ENCODE peak calls at places on chromosomes 7 and 10, in seven cellular contexts. C is H9, M is IMR-90, J is iPS DF 6.9, Y is cardiac muscle cell, P is heart left ventricle, O is fibroblast of lung. X is an unnamed sample.

GRCh38 chr7:157863906-157864810 is 527.4 kb downstream of the DNAJB6 start:
- DNase-seq in P (no peak), Y (no peak), J (no peak), O (no peak), C (no peak), M (no peak), X (no peak)

GRCh38 chr7:455110-455928 is 64.3 kb downstream of the PDGFA start:
- DNase-seq in M (no peak), C (no peak), Y (peak; percentile 71), J (no peak), P (peak; percentile 86), O (no peak), X (no peak)

GRCh38 chr10:97123713-97124112 is 62.0 kb downstream of the SLIT1 start:
- DNase-seq in Y (no peak), C (no peak), M (no peak), P (no peak), J (no peak), O (no peak), X (no peak)

GRCh38 chr7:19752045-19752444 is 21.4 kb downstream of the TMEM196 start:
- DNase-seq in J (no peak), M (no peak), Y (no peak), P (no peak), O (no peak), C (no peak), X (no peak)

GRCh38 chr10:132418520-132419416 is 21.8 kb downstream of the PWWP2B start:
- DNase-seq in Y (peak; percentile 82), O (no peak), C (peak; percentile 98), P (peak; percentile 69), M (no peak), J (peak; percentile 50), X (peak; percentile 59)

GRCh38 chr7:84237533-84238173 is 43.1 kb upstream of the SEMA3A start:
- DNase-seq in P (no peak), Y (no peak), C (no peak), O (peak; percentile 93), M (peak; percentile 99), J (no peak), X (no peak)

GRCh38 chr7:47038621-47039020 is 543.3 kb downstream of the TNS3 start:
- DNase-seq in M (no peak), J (no peak), Y (no peak), P (no peak), O (no peak), C (peak; percentile 33), X (no peak)

GRCh38 chr10:36730316-36730715 is 395.1 kb upstream of the ANKRD30A start:
- DNase-seq in C (no peak), Y (no peak), O (no peak), M (peak; percentile 35), P (no peak), J (no peak), X (no peak)

GRCh38 chr7:1226155-1226901 is 6.3 kb upstream of the UNCX start:
- DNase-seq in C (peak; percentile 50), J (no peak), Y (no peak), P (no peak), M (no peak), O (no peak), X (no peak)

GRCh38 chr7:51619880-51620279 is 303.3 kb upstream of the COBL start:
- DNase-seq in M (no peak), C (no peak), Y (no peak), O (no peak), J (no peak), P (no peak), X (no peak)

GRCh38 chr7:74101061-74101681 is 17.6 kb downstream of the LIMK1 start:
- DNase-seq in Y (no peak), O (no peak), J (no peak), M (no peak), C (no peak), P (peak; percentile 64), X (no peak)

GRCh38 chr7:29122081-29122480 is 24.3 kb downstream of the CPVL start:
- DNase-seq in J (no peak), C (no peak), Y (no peak), O (no peak), M (no peak), P (peak; percentile 51), X (no peak)

GRCh38 chr7:104862719-104863118 is 151.3 kb upstream of the KMT2E start:
- DNase-seq in M (no peak), P (no peak), C (peak; percentile 53), O (no peak), Y (peak; percentile 45), J (no peak), X (no peak)

GRCh38 chr7:105298439-105298894 is 90.3 kb downstream of the SRPK2 start:
- DNase-seq in M (no peak), J (no peak), C (peak; percentile 47), Y (no peak), O (no peak), P (no peak), X (no peak)

GRCh38 chr10:98169379-98169778 is 34.9 kb downstream of the R3HCC1L start:
- DNase-seq in P (no peak), Y (no peak), J (no peak), O (no peak), C (no peak), M (no peak), X (no peak)

GRCh38 chr10:11237571-11237970 is 219.9 kb downstream of the CELF2 start:
- DNase-seq in M (no peak), Y (no peak), C (no peak), P (no peak), J (no peak), O (no peak), X (no peak)

GRCh38 chr7:73698410-73698809 is 15.0 kb downstream of the BUD23 start:
- DNase-seq in M (no peak), Y (no peak), P (no peak), O (no peak), J (no peak), C (no peak), X (no peak)

GRCh38 chr10:4343091-4343490 is 482.9 kb upstream of the AKR1E2 start:
- DNase-seq in P (no peak), Y (no peak), C (no peak), O (no peak), M (no peak), J (no peak), X (no peak)

GRCh38 chr7:2471396-2471795 is 4.8 kb downstream of the GRIFIN start:
- DNase-seq in J (no peak), M (peak; percentile 25), P (peak; percentile 81), C (peak; percentile 79), Y (no peak), O (no peak), X (no peak)

GRCh38 chr10:32210306-32211045 is 136.5 kb downstream of the EPC1 start:
- DNase-seq in O (peak; percentile 44), P (no peak), M (peak; percentile 59), Y (peak; percentile 38), C (peak; percentile 43), J (no peak), X (no peak)

GRCh38 chr7:19991936-19992335 is 218.5 kb upstream of the TMEM196 start:
- DNase-seq in J (no peak), M (no peak), Y (no peak), C (no peak), O (peak; percentile 19), P (no peak), X (no peak)

GRCh38 chr10:18400911-18401260 is 250.5 kb downstream of the NSUN6 start:
- DNase-seq in M (no peak), C (peak; percentile 50), P (peak; percentile 40), Y (peak; percentile 33), O (no peak), J (no peak), X (no peak)

GRCh38 chr7:1020849-1021251 is 23.5 kb upstream of the GPR146 start:
- DNase-seq in P (no peak), M (no peak), Y (no peak), O (no peak), J (no peak), C (no peak), X (no peak)

DNA sequence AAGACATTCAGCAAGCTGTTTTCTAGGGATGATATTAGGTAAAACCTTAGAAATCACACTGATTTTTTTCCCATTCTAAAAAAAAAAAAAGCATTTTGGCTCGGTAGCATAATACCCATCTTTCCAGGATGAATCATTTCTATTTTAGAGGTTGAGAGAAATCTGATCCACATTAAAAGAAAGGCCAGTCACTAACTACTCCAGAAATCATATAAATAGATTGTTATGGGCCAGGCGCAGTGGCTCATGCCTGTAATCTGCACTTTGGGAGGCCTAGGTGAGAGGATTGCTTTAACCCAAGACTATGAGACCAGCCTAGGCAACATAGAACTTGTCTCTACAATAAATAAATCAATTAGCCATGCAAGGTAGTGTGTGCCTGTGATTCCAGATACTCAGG is 164.3 kb downstream of the BAMBI start:
- DNase-seq in Y (no peak), J (no peak), O (peak; percentile 85), C (no peak), M (peak; percentile 82), P (no peak), X (peak; percentile 52)
- H3K27ac ChIP-seq in Y (peak overlapping the region; percentile 94), J (no peak overlapping the region), O (peak overlapping the region; percentile 40), C (no peak overlapping the region), M (peak overlapping the region; percentile 89), P (peak overlapping the region; percentile 74), X (peak overlapping the region; percentile 68)

DNA sequence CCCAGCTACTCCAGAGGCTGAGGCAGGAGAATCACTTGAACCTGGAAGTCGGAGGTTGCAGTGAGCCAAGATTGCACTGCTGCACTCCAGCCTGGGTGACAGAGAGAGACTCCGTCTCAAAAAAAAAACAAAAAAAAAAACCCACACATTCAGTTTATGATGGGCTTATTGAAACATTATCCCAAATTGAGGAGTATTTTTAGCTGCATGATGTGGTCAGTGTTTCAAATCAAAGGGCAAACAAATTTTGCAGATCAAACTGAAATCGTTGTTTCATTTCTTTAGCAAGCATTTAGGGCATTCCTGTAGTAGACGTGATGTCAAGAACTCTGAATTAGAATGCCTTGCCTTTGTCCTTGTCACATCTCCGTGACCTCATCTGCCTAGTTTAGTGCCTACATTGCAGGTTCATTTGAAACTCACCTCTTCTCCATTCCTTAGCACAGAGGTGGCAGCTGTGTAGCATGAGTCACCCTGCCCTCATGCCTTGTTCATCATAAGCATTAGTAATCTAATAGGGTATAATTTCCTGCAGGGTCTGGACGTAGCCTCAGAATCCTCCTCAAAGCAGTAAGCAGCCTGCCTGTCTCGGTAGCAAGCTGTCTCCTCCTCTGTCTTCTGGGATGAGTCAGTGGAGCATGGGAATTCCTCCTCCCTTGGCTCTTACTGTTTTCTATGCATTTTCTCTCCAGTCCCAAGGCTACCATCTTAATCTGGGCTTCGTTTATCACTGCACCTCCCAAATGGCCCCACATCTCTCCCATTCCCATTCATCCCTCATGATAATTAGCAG is 73.8 kb downstream of the CUL1 start:
- DNase-seq in Y (no peak), J (no peak), M (peak; percentile 98), C (no peak), P (no peak), O (peak; percentile 94), X (peak; percentile 74)
- H3K27ac ChIP-seq in Y (peak overlapping the region; percentile 23), J (no peak overlapping the region), M (no peak overlapping the region), C (no peak overlapping the region), P (no peak overlapping the region), O (peak overlapping the region; percentile 3), X (peak overlapping the region; percentile 77)

DNA sequence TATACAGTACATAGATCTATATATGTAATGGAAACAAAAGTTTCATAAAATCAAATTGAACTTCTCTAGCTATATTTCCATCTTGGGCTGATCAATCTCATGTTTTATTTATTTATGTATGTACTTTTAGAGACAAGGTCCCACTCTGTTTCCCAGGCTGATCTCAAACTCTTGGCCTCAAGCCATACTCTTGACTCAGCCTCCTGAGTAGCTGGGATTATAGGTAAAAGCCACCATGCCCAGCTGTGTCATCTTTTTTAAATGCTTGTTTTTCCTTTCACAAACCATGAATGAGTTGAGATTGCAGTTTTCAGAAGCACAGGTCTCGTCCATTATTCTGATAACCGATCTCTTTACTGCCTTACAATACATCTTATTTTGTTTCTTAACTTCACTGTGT is 400.9 kb downstream of the KCNMA1 start:
- DNase-seq in Y (no peak), M (peak; percentile 79), O (peak; percentile 66), P (no peak), C (no peak), J (no peak), X (no peak)
- H3K27ac ChIP-seq in Y (no peak overlapping the region), M (no peak overlapping the region), O (no peak overlapping the region), P (no peak overlapping the region), C (no peak overlapping the region), J (no peak overlapping the region), X (no peak overlapping the region)

GRCh38 chr7:99139031-99139430 is 4.9 kb downstream of the SMURF1 start:
- DNase-seq in M (peak; percentile 43), C (no peak), J (no peak), Y (no peak), P (no peak), O (peak; percentile 71), X (no peak)
- H3K27ac ChIP-seq in M (peak overlapping the region; percentile 84), C (peak overlapping the region; percentile 51), J (no peak overlapping the region), Y (no peak overlapping the region), P (no peak overlapping the region), O (no peak overlapping the region), X (no peak overlapping the region)